ENCODE peak calls at places on chromosomes 5 and 9, in seven cellular contexts. C is prostate gland; F is CD4-positive, alpha-beta T cell; G is IMR-90; L is caudate nucleus; Q is OCI-LY7; B is A549. P is an unnamed sample.

GRCh38 chr5:75324791-75325190 is 12.2 kb upstream of the HMGCR start:
- DNase-seq in Q (no peak), B (no peak), L (no peak), C (no peak), G (no peak), F (no peak), P (no peak)

GRCh38 chr5:76199321-76200318 is 116.4 kb downstream of the SV2C start:
- DNase-seq in L (no peak), Q (no peak), C (no peak), G (no peak), B (no peak), F (no peak), P (no peak)

GRCh38 chr5:34913072-34913471 is 2.2 kb downstream of the RAD1 start:
- DNase-seq in B (no peak), C (no peak), L (no peak), Q (no peak), G (peak; percentile 82), F (no peak), P (no peak)

GRCh38 chr9:127140842-127141675 is 18.6 kb upstream of the ANGPTL2 start:
- DNase-seq in Q (no peak), F (no peak), C (no peak), B (no peak), L (no peak), G (no peak), P (no peak)

GRCh38 chr9:92564479-92564878 is 28.7 kb upstream of the ECM2 start:
- DNase-seq in B (no peak), G (peak; percentile 73), L (no peak), F (no peak), C (no peak), Q (no peak), P (no peak)

GRCh38 chr5:140575309-140575708 is 10.7 kb downstream of the SLC35A4 start:
- DNase-seq in Q (no peak), L (no peak), C (peak; percentile 40), F (no peak), B (peak; percentile 61), G (peak; percentile 26), P (no peak)

GRCh38 chr5:107395632-107396350 is 274.9 kb downstream of the EFNA5 start:
- DNase-seq in C (no peak), F (no peak), B (no peak), Q (no peak), G (no peak), L (no peak), P (no peak)

GRCh38 chr5:147037517-147038205 is 159.1 kb upstream of the PPP2R2B start:
- DNase-seq in B (no peak), L (no peak), F (no peak), C (no peak), G (peak; percentile 20), Q (no peak), P (no peak)

GRCh38 chr5:143650296-143650695 is 161.7 kb upstream of the HMHB1 start:
- DNase-seq in G (no peak), L (no peak), C (no peak), F (no peak), Q (no peak), B (no peak), P (no peak)

GRCh38 chr9:89753472-89754055 is 148.8 kb downstream of the GADD45G start:
- DNase-seq in L (no peak), G (no peak), B (no peak), Q (no peak), C (no peak), F (no peak), P (no peak)

GRCh38 chr5:71872465-71872864 is 153.4 kb downstream of the CARTPT start:
- DNase-seq in Q (no peak), B (no peak), C (no peak), F (no peak), L (no peak), G (no peak), P (no peak)

GRCh38 chr5:31581498-31582099 is 49.5 kb downstream of the C5orf22 start:
- DNase-seq in F (no peak), B (peak; percentile 46), L (no peak), C (no peak), G (peak; percentile 52), Q (peak; percentile 56), P (no peak)

GRCh38 chr9:93204470-93205043 is 20.6 kb downstream of the WNK2 start:
- DNase-seq in C (no peak), F (no peak), G (no peak), Q (no peak), L (no peak), B (no peak), P (no peak)

DNA sequence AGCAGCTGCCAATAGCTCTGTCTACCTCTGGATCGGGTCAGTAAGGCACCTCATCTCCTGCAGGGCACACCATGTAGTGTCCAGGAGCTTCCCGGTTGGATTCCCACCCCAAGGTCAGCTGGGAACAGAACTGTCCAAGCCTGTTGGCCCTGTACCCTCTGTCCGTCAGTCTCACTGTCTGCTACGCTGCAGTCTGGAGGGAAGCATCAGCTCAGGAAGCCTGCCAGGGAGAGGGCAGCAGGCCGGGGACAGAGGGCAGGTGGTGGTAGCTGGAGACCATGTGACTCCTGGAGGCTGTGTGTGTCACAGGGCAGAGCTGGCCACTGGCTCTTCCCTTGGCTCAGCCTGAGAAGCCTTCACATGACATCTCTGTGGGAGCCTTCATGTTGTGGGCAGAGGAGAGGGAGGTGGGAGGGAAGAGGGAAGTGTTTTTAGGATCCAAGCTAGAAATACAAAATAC is 134.5 kb downstream of the SEC61B start:
- DNase-seq in C (no peak), B (no peak), F (no peak), L (no peak), Q (no peak), G (no peak), P (no peak)
- H3K27ac ChIP-seq in C (no peak overlapping the region), B (no peak overlapping the region), F (no peak overlapping the region), L (no peak overlapping the region), Q (no peak overlapping the region), G (no peak overlapping the region), P (no peak overlapping the region)

GRCh38 chr5:150627731-150628545 is 12.5 kb upstream of the SYNPO start:
- DNase-seq in B (no peak), G (peak; percentile 59), F (no peak), Q (no peak), L (no peak), C (no peak), P (no peak)
- H3K27ac ChIP-seq in B (peak overlapping the region; percentile 96), G (no peak overlapping the region), F (no peak overlapping the region), Q (no peak overlapping the region), L (peak overlapping the region; percentile 40), C (peak overlapping the region; percentile 84), P (no peak overlapping the region)

DNA sequence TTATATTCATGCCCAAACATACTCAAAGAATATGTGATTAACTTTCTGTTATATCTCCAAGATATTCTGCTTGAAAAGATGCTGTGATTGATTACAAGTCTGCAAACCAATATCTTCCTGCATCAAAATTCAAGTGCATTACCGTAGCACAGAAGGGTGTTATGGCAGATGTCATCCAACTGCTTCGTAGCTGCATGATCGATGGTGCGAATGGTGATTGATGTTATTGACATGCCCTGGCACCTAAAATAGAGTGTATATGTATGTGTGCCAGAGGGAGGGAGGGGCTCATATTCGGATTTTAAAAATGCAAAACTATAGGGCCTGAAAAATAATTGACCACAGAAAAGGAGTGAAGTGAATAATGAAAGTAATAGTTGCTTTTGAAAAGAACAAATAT is 882.1 kb upstream of the NUDT12 start:
- DNase-seq in F (no peak), B (no peak), L (no peak), G (no peak), Q (no peak), C (no peak), P (no peak)
- H3K27ac ChIP-seq in F (no peak overlapping the region), B (no peak overlapping the region), L (no peak overlapping the region), G (no peak overlapping the region), Q (no peak overlapping the region), C (no peak overlapping the region), P (no peak overlapping the region)

DNA sequence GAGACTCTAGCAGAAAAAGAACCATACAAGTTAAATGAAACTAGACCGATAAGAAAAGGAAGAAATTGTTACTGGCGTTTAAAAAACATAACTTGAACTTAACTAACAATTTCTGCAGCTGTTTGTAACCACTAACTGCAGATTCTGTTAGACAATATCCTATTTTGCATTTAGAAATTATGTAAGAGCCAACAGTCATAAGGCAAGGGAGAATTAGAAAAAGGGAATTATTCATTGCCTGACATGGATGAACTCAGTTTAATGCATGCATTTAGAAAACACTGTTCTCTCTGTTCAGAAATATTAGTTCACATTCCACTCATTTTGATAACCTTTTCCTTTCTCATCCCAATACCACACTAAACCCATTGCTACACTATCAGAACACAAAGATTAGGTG is 96.4 kb downstream of the FNBP1 start:
- DNase-seq in F (no peak), L (no peak), C (no peak), G (no peak), Q (no peak), B (no peak), P (no peak)
- H3K27ac ChIP-seq in F (peak overlapping the region; percentile 50), L (peak overlapping the region; percentile 90), C (peak overlapping the region; percentile 68), G (no peak overlapping the region), Q (peak overlapping the region; percentile 8), B (no peak overlapping the region), P (peak overlapping the region; percentile 83)

DNA sequence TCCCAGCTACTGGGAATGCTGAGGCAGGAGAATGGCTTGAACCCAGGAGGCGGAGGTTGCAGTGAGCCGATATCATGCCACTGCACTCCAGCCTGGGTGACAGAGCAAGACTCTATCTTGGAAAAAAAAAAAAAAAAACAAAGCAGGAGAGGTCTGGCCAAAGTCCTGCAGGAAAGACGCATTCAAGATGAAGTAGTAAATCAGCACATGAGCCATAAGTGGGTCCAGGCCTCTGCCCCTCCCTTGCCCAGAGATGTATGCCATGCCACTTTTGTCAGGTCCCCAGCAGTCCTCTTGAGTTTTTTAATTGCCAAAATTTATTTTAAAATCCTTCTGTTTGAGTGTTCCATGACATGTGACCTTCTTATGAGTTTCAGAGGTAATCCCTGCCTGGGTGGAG is 8.5 kb upstream of the PHF19 start:
- DNase-seq in G (no peak), B (no peak), Q (no peak), F (no peak), L (no peak), C (no peak), P (no peak)
- H3K27ac ChIP-seq in G (no peak overlapping the region), B (no peak overlapping the region), Q (peak overlapping the region; percentile 44), F (no peak overlapping the region), L (no peak overlapping the region), C (no peak overlapping the region), P (no peak overlapping the region)

P was measured in substantia nigra.